ENCODE peak calls at places on chromosomes 2 and 18, in four cellular contexts. G is dorsolateral prefrontal cortex, K is cardiac septum, U is EL. T is an unnamed sample.

GRCh38 chr18:42112657-42113420 is 157.8 kb downstream of the PIK3C3 start:
- DNase-seq in G (no peak), K (no peak), U (no peak), T (no peak)

GRCh38 chr18:44786257-44786656 is 105.6 kb downstream of the SETBP1 start:
- DNase-seq in G (no peak), K (no peak), U (no peak), T (no peak)

GRCh38 chr2:196239622-196240587 is 68.5 kb upstream of the STK17B start:
- DNase-seq in G (no peak), K (peak), U (peak), T (no peak)

GRCh38 chr2:241135737-241136136 is 13.5 kb downstream of the PASK start:
- DNase-seq in G (no peak), K (no peak), U (no peak), T (peak)

GRCh38 chr2:186693446-186693842 is 416 bp upstream of the FAM171B start:
- DNase-seq in G (no peak), K (no peak), U (peak), T (no peak)

GRCh38 chr18:59719533-59720325 is 22.5 kb upstream of the CCBE1 start:
- DNase-seq in G (no peak), K (no peak), U (peak), T (no peak)

GRCh38 chr18:45321520-45321919 is 293.8 kb upstream of the SLC14A2 start:
- DNase-seq in G (peak), K (no peak), U (no peak), T (no peak)

GRCh38 chr2:15761910-15762309 is 170.2 kb downstream of the DDX1 start:
- DNase-seq in G (no peak), K (no peak), U (no peak), T (no peak)

GRCh38 chr18:46571756-46572155 is 85.3 kb downstream of the LOXHD1 start:
- DNase-seq in G (no peak), K (no peak), U (no peak), T (no peak)

GRCh38 chr2:18339326-18339725 is 221.1 kb downstream of the RDH14 start:
- DNase-seq in G (no peak), K (no peak), U (peak), T (no peak)

GRCh38 chr2:82675186-82675585 is 1783.9 kb downstream of the SUCLG1 start:
- DNase-seq in G (no peak), K (no peak), U (peak), T (no peak)

GRCh38 chr18:67932261-67932660 is 415.7 kb upstream of the DSEL start:
- DNase-seq in G (no peak), K (no peak), U (no peak), T (no peak)

GRCh38 chr2:95389256-95390119 is 13.0 kb upstream of the FAHD2A start:
- DNase-seq in G (no peak), K (no peak), U (peak), T (no peak)

GRCh38 chr18:63213936-63214671 is 105.5 kb downstream of the BCL2 start:
- DNase-seq in G (no peak), K (no peak), U (no peak), T (no peak)

GRCh38 chr18:11323359-11323819 is 174.0 kb upstream of the PIEZO2 start:
- DNase-seq in G (no peak), K (no peak), U (peak), T (no peak)

GRCh38 chr18:43563780-43564179 is 286.5 kb upstream of the SYT4 start:
- DNase-seq in G (no peak), K (no peak), U (peak), T (no peak)

GRCh38 chr2:209473930-209474419 is 50.1 kb downstream of the MAP2 start:
- DNase-seq in G (no peak), K (no peak), U (peak), T (no peak)

GRCh38 chr18:902179-902718 is 2.4 kb upstream of the ADCYAP1 start:
- DNase-seq in G (no peak), K (no peak), U (no peak), T (no peak)